ENCODE peak calls at places on chromosome 20, in four cellular contexts. A is lower lobe of right lung; L is CD8-positive, alpha-beta T cell; O is foreskin fibroblast. V is an unnamed sample.

GRCh38 chr20:9241232-9241692 is 172.4 kb downstream of the PLCB4 start:
- DNase-seq in O (peak; percentile 64), A (no peak), L (no peak), V (peak; percentile 85)

GRCh38 chr20:9467995-9468394 is 46.4 kb upstream of the LAMP5 start:
- DNase-seq in A (no peak), L (no peak), O (peak; percentile 14), V (no peak)

GRCh38 chr20:11041396-11041795 is 367.6 kb upstream of the JAG1 start:
- DNase-seq in A (no peak), O (peak; percentile 7), L (no peak), V (peak; percentile 92)

GRCh38 chr20:37355252-37356180 is 9.6 kb downstream of the SRC start:
- DNase-seq in L (no peak), O (no peak), A (no peak), V (no peak)

GRCh38 chr20:54539521-54540046 is 64.2 kb downstream of the DOK5 start:
- DNase-seq in A (no peak), L (no peak), O (no peak), V (no peak)

GRCh38 chr20:6169251-6169650 is 46.4 kb upstream of the FERMT1 start:
- DNase-seq in O (peak; percentile 8), A (no peak), L (no peak), V (peak; percentile 47)

GRCh38 chr20:44886276-44886671 is 769 bp downstream of the YWHAB start:
- DNase-seq in A (no peak), L (no peak), O (no peak), V (no peak)

GRCh38 chr20:44839481-44839880 is 29.1 kb upstream of the RIMS4 start:
- DNase-seq in L (no peak), A (no peak), O (no peak), V (no peak)

GRCh38 chr20:21315138-21315537 is 12.0 kb downstream of the XRN2 start:
- DNase-seq in O (peak; percentile 70), A (no peak), L (no peak), V (peak; percentile 96)

GRCh38 chr20:1894951-1895673 is at the start of gene SIRPA:
- DNase-seq in L (no peak), O (peak; percentile 89), A (peak; percentile 58), V (no peak)

GRCh38 chr20:1537731-1538058 is 19.8 kb downstream of the SIRPD start:
- DNase-seq in A (peak; percentile 79), L (no peak), O (no peak), V (no peak)

GRCh38 chr20:21808863-21809664 is 103.6 kb downstream of the PAX1 start:
- DNase-seq in O (no peak), A (peak; percentile 70), L (no peak), V (no peak)

GRCh38 chr20:19625416-19625815 is 132.6 kb upstream of the RIN2 start:
- DNase-seq in O (no peak), L (no peak), A (no peak), V (no peak)

GRCh38 chr20:40489886-40490285 is 199.2 kb downstream of the MAFB start:
- DNase-seq in L (no peak), A (no peak), O (peak; percentile 28), V (peak; percentile 78)

GRCh38 chr20:38918172-38918571 is 8.0 kb upstream of the FAM83D start:
- DNase-seq in L (no peak), O (no peak), A (no peak), V (no peak)

GRCh38 chr20:33105336-33105924 is 26.0 kb downstream of the BPIFB4 start:
- DNase-seq in L (no peak), O (no peak), A (no peak), V (no peak)

GRCh38 chr20:45506398-45506797 is 9.0 kb downstream of the SPINT3 start:
- DNase-seq in A (no peak), L (no peak), O (no peak), V (no peak)

GRCh38 chr20:46720019-46720418 is 10.6 kb downstream of the SLC2A10 start:
- DNase-seq in O (no peak), L (no peak), A (no peak), V (no peak)

DNA sequence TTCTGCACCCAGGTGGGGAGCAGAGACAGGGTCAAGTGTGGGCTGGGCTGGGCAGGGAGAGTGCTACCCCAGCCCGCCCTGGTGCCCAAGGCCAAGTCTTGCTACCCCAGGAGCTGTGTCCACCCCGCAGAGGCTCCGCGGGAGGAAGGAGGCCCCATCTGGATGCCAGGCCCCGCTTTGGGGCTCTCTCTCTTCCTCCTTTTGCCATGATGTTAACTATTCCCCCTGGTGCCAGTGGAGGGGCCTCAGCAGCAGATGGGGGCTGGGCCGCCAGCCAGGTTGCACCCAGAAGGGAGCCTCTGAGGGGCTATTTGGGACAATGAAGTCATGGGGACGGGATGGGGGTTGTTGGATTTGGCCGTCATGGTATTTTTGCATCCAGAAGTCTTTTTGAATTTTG is 9.3 kb downstream of the SLC17A9 start:
- DNase-seq in L (no peak), A (no peak), O (no peak), V (no peak)
- H3K4me3 ChIP-seq in L (no peak overlapping the region), A (no peak overlapping the region), O (no peak overlapping the region), V (no peak overlapping the region)

DNA sequence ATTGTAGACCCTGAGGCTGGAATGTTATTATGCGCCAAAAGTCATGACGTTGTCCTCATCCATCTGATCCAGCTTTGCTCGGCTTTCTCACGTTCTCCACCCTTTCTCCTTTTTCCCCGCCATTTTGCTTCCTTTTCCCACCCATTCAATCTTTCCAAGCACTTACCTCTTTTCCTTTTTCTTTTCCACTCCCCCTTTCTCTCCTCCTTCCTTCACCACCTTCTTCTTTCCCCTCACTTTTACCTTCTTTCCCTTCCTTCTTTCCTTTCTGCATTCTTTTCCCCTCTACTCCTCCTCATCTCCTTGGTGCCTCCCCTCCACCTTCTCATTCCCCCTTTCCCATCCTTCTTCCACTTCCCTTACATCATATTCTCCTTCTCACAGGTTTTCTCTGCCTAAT is 304.8 kb upstream of the TSHZ2 start:
- DNase-seq in A (no peak), O (no peak), L (no peak), V (no peak)
- H3K4me3 ChIP-seq in A (no peak overlapping the region), O (no peak overlapping the region), L (no peak overlapping the region), V (no peak overlapping the region)

DNA sequence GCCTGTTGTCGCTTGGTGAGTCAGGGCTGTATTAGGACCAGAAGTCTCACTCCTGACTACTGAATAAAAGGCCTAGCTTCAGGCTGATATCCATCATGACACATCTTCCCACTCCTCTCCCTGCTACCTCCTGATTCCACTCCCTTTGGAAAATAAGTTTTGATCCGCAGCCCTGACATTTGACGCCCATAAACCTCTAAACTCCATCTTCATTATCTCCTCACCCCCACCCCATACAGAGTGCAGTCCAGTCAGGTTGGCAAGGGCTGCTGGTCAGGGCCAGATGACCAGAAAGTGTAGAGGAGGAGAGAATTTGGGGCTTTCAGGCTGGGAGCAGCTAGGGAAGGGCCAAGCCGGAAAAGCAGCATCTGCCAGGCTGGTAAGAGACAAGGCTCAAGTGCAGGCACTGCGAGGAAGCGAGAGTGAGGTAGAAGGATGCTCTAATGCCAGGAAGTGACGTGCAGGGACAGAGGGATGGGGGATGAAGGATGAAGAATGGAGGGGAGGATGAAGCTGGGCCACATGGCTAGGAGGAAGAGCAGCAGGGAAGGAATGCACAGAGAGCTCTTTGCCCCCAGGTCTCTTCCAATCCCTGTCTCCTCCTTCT is 1.2 kb downstream of the GGT7 start:
- DNase-seq in L (no peak), O (peak; percentile 11), A (no peak), V (peak; percentile 14)
- H3K4me3 ChIP-seq in L (no peak overlapping the region), O (peak overlapping the region; percentile 85), A (peak overlapping the region; percentile 75), V (no peak overlapping the region)

GRCh38 chr20:346033-346639 is 775 bp upstream of the NRSN2 start:
- DNase-seq in L (no peak), O (no peak), A (no peak), V (no peak)
- H3K4me3 ChIP-seq in L (no peak overlapping the region), O (peak overlapping the region; percentile 73), A (peak overlapping the region; percentile 86), V (no peak overlapping the region)

DNA sequence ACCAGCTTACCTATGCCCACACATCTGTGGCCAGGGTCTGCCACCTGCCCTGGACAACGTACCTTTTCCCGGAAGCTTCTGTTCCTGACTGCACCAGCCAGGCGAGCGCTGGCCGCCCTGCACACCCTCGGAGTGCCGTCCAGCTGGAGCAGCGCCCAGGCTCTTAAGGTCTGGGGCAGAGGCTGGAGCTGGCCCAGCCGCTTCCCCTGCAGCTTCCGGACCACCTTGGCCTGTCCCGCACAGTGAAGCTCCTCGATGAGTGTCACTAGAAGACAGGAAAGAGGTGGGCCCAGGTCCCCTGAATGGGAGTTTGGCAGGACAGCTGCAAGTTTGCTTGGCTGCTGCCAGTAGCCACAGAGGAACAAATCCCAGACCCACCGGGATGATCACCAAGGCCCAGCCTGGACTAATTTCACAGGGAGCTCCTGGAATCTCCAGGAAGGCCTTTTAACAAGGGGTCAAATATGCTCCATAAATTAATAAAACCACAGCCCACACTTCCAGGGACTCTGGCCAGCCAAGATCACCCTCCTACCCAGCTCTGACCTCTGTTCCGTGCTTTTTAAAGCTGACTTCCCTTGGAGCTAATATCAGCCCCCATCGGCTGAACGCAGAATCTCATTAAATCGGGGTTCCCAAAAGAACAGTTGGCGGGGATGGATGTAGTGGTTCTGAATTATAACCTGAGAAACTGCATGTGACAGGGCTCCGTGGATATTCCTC is 82.3 kb downstream of the PTPN1 start:
- DNase-seq in L (no peak), A (peak; percentile 81), O (no peak), V (no peak)
- H3K4me3 ChIP-seq in L (no peak overlapping the region), A (no peak overlapping the region), O (no peak overlapping the region), V (no peak overlapping the region)

DNA sequence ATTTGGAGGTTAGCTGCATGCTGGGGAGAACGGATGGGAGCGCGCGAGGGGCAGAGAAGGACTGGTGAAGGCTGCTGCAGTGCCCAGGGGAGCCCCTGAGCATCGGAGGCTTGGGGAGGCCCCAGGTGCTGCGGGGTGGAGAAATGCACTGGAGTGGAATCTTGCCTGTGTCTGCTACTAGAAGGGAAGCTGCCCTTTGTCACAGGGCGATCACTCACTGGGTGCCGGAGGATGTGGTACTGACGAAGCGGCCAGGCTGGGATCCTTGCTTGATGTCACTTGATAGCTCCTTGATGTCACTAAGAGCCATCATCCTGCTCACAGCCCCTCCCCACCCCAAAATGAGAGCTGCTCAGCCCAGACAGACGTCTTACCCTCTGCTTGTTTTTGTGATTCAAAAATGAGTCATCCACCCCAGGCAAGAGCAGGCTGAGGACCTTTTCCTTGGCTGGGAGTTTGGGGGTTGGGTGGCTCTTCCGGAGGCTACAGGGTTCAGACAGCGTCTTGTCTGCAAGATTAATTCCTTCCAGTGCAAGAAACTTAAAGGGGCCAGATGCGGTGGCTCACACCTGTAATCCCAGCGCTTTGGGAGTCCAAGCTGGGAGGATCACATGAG is 62.6 kb upstream of the PMEPA1 start:
- DNase-seq in A (no peak), L (no peak), O (peak; percentile 84), V (peak; percentile 93)
- H3K4me3 ChIP-seq in A (no peak overlapping the region), L (no peak overlapping the region), O (no peak overlapping the region), V (no peak overlapping the region)

GRCh38 chr20:23638309-23638708 is 554 bp upstream of the CST3 start:
- DNase-seq in L (no peak), O (no peak), A (no peak), V (no peak)
- H3K4me3 ChIP-seq in L (no peak overlapping the region), O (no peak overlapping the region), A (no peak overlapping the region), V (no peak overlapping the region)

DNA sequence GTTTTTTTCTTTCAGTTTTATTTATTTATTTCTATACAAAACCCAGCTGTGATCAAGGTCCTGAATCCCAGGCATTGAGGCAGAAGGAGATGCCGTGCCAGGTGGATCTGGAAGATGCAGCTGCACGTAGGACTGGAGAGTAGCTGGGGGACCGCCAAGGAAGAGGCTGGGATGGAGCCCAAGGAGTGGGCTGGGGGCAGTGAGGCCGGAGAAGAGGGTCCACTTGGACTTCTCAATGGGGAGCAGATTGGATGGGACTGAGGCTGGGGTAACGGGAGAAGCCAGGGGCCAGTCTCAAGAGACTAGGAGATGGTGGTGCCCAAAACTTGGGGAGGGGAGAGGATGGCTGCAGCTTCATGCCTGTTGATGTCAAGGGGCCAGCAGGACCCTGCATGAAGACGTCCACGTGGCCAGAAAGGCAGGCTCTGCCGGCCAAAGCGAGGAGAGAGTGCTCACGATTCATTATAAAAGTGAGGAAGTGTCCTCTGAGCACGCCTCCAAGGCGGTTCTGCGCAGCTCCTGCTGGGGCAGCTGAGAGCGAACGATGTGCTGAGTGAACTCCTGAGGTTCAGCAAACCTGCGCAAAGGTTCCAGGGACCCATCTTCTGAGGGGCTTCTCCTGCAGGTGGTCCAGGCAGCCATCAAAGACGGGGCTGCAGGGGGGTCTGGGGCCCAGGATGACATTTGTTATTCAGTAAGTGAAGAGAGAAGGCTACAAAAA is 110.2 kb downstream of the BMP7 start:
- DNase-seq in A (no peak), O (no peak), L (no peak), V (no peak)
- H3K4me3 ChIP-seq in A (no peak overlapping the region), O (no peak overlapping the region), L (no peak overlapping the region), V (no peak overlapping the region)

V was measured in bronchial epithelial cell.